ENCODE peak calls at places on chromosomes 13 and 19, in seven cellular contexts. One of them, this sample, is unnamed.
A peak's percentile ranks its signal among the peaks of the same experiment; 100 is the strongest.

GRCh38 chr13:114174529-114174941 is 4.5 kb upstream of the CFAP97D2 start:
- DNase-seq in memory B cell: no peak
- DNase-seq in uterus: no peak
- DNase-seq in anterior cingulate cortex: no peak
- DNase-seq in activated CD4-positive, alpha-beta T cell treated with anti-CD3 and anti-CD28 coated beads, Interleukin-2, amount 50 U/mL, for 1 hour: no peak
- DNase-seq in lung: no peak
- DNase-seq in small intestine: no peak
- DNase-seq in this sample: no peak

GRCh38 chr19:39498262-39499081 is at the start of gene DLL3:
- DNase-seq in memory B cell: peak; percentile 49
- DNase-seq in uterus: no peak
- DNase-seq in anterior cingulate cortex: no peak
- DNase-seq in activated CD4-positive, alpha-beta T cell treated with anti-CD3 and anti-CD28 coated beads, Interleukin-2, amount 50 U/mL, for 1 hour: no peak
- DNase-seq in lung: no peak
- DNase-seq in small intestine: peak; percentile 18
- DNase-seq in this sample: no peak

GRCh38 chr19:7471696-7472620 is 16.9 kb downstream of the PEX11G start:
- DNase-seq in memory B cell: no peak
- DNase-seq in uterus: no peak
- DNase-seq in anterior cingulate cortex: no peak
- DNase-seq in activated CD4-positive, alpha-beta T cell treated with anti-CD3 and anti-CD28 coated beads, Interleukin-2, amount 50 U/mL, for 1 hour: no peak
- DNase-seq in lung: no peak
- DNase-seq in small intestine: no peak
- DNase-seq in this sample: no peak

GRCh38 chr13:97460004-97460756 is 26.2 kb downstream of the RAP2A start:
- DNase-seq in memory B cell: no peak
- DNase-seq in uterus: no peak
- DNase-seq in anterior cingulate cortex: no peak
- DNase-seq in activated CD4-positive, alpha-beta T cell treated with anti-CD3 and anti-CD28 coated beads, Interleukin-2, amount 50 U/mL, for 1 hour: no peak
- DNase-seq in lung: no peak
- DNase-seq in small intestine: no peak
- DNase-seq in this sample: no peak

GRCh38 chr19:13881692-13882418 is 4.9 kb downstream of the NANOS3 start:
- DNase-seq in memory B cell: no peak
- DNase-seq in uterus: no peak
- DNase-seq in anterior cingulate cortex: no peak
- DNase-seq in activated CD4-positive, alpha-beta T cell treated with anti-CD3 and anti-CD28 coated beads, Interleukin-2, amount 50 U/mL, for 1 hour: no peak
- DNase-seq in lung: no peak
- DNase-seq in small intestine: peak; percentile 49
- DNase-seq in this sample: no peak

GRCh38 chr19:51144482-51145045 is 2.5 kb downstream of the SIGLEC7 start:
- DNase-seq in memory B cell: no peak
- DNase-seq in uterus: no peak
- DNase-seq in anterior cingulate cortex: no peak
- DNase-seq in activated CD4-positive, alpha-beta T cell treated with anti-CD3 and anti-CD28 coated beads, Interleukin-2, amount 50 U/mL, for 1 hour: no peak
- DNase-seq in lung: no peak
- DNase-seq in small intestine: no peak
- DNase-seq in this sample: peak; percentile 72

GRCh38 chr19:54201980-54202379 is 1.3 kb downstream of the RPS9 start:
- DNase-seq in memory B cell: no peak
- DNase-seq in uterus: no peak
- DNase-seq in anterior cingulate cortex: no peak
- DNase-seq in activated CD4-positive, alpha-beta T cell treated with anti-CD3 and anti-CD28 coated beads, Interleukin-2, amount 50 U/mL, for 1 hour: no peak
- DNase-seq in lung: no peak
- DNase-seq in small intestine: no peak
- DNase-seq in this sample: no peak

GRCh38 chr13:37648604-37649003 is 50.0 kb upstream of the POSTN start:
- DNase-seq in memory B cell: no peak
- DNase-seq in uterus: no peak
- DNase-seq in anterior cingulate cortex: no peak
- DNase-seq in activated CD4-positive, alpha-beta T cell treated with anti-CD3 and anti-CD28 coated beads, Interleukin-2, amount 50 U/mL, for 1 hour: no peak
- DNase-seq in lung: no peak
- DNase-seq in small intestine: no peak
- DNase-seq in this sample: no peak

GRCh38 chr13:79108914-79109643 is 297.0 kb downstream of the RBM26 start:
- DNase-seq in memory B cell: no peak
- DNase-seq in uterus: no peak
- DNase-seq in anterior cingulate cortex: no peak
- DNase-seq in activated CD4-positive, alpha-beta T cell treated with anti-CD3 and anti-CD28 coated beads, Interleukin-2, amount 50 U/mL, for 1 hour: no peak
- DNase-seq in lung: no peak
- DNase-seq in small intestine: no peak
- DNase-seq in this sample: no peak

GRCh38 chr13:28329395-28330158 is 165.4 kb downstream of the FLT1 start:
- DNase-seq in memory B cell: no peak
- DNase-seq in uterus: peak; percentile 22
- DNase-seq in anterior cingulate cortex: no peak
- DNase-seq in activated CD4-positive, alpha-beta T cell treated with anti-CD3 and anti-CD28 coated beads, Interleukin-2, amount 50 U/mL, for 1 hour: no peak
- DNase-seq in lung: peak; percentile 48
- DNase-seq in small intestine: no peak
- DNase-seq in this sample: no peak

GRCh38 chr19:55248704-55249103 is 10.1 kb downstream of the PPP6R1 start:
- DNase-seq in memory B cell: no peak
- DNase-seq in uterus: no peak
- DNase-seq in anterior cingulate cortex: no peak
- DNase-seq in activated CD4-positive, alpha-beta T cell treated with anti-CD3 and anti-CD28 coated beads, Interleukin-2, amount 50 U/mL, for 1 hour: no peak
- DNase-seq in lung: no peak
- DNase-seq in small intestine: no peak
- DNase-seq in this sample: no peak

GRCh38 chr13:26308250-26308649 is 54.3 kb downstream of the CDK8 start:
- DNase-seq in memory B cell: no peak
- DNase-seq in uterus: no peak
- DNase-seq in anterior cingulate cortex: no peak
- DNase-seq in activated CD4-positive, alpha-beta T cell treated with anti-CD3 and anti-CD28 coated beads, Interleukin-2, amount 50 U/mL, for 1 hour: no peak
- DNase-seq in lung: no peak
- DNase-seq in small intestine: no peak
- DNase-seq in this sample: no peak

GRCh38 chr19:4186087-4186993 is 3.9 kb downstream of the ANKRD24 start:
- DNase-seq in memory B cell: peak; percentile 66
- DNase-seq in uterus: peak; percentile 39
- DNase-seq in anterior cingulate cortex: peak; percentile 29
- DNase-seq in activated CD4-positive, alpha-beta T cell treated with anti-CD3 and anti-CD28 coated beads, Interleukin-2, amount 50 U/mL, for 1 hour: peak; percentile 76
- DNase-seq in lung: peak; percentile 80
- DNase-seq in small intestine: peak; percentile 85
- DNase-seq in this sample: peak; percentile 92

GRCh38 chr19:1843116-1843515 is 5.2 kb downstream of the REXO1 start:
- DNase-seq in memory B cell: no peak
- DNase-seq in uterus: no peak
- DNase-seq in anterior cingulate cortex: no peak
- DNase-seq in activated CD4-positive, alpha-beta T cell treated with anti-CD3 and anti-CD28 coated beads, Interleukin-2, amount 50 U/mL, for 1 hour: no peak
- DNase-seq in lung: no peak
- DNase-seq in small intestine: no peak
- DNase-seq in this sample: no peak

GRCh38 chr13:40207110-40207478 is 459.3 kb downstream of the FOXO1 start:
- DNase-seq in memory B cell: peak; percentile 31
- DNase-seq in uterus: no peak
- DNase-seq in anterior cingulate cortex: no peak
- DNase-seq in activated CD4-positive, alpha-beta T cell treated with anti-CD3 and anti-CD28 coated beads, Interleukin-2, amount 50 U/mL, for 1 hour: no peak
- DNase-seq in lung: no peak
- DNase-seq in small intestine: no peak
- DNase-seq in this sample: no peak

GRCh38 chr19:50199254-50199545 is 4.2 kb upstream of the MYH14 start:
- DNase-seq in memory B cell: no peak
- DNase-seq in uterus: no peak
- DNase-seq in anterior cingulate cortex: no peak
- DNase-seq in activated CD4-positive, alpha-beta T cell treated with anti-CD3 and anti-CD28 coated beads, Interleukin-2, amount 50 U/mL, for 1 hour: no peak
- DNase-seq in lung: no peak
- DNase-seq in small intestine: no peak
- DNase-seq in this sample: no peak

GRCh38 chr19:56477429-56478338 is 539 bp upstream of the ZNF667 start:
- DNase-seq in memory B cell: peak; percentile 47
- DNase-seq in uterus: peak; percentile 91
- DNase-seq in anterior cingulate cortex: peak; percentile 95
- DNase-seq in activated CD4-positive, alpha-beta T cell treated with anti-CD3 and anti-CD28 coated beads, Interleukin-2, amount 50 U/mL, for 1 hour: peak; percentile 29
- DNase-seq in lung: peak; percentile 81
- DNase-seq in small intestine: peak; percentile 5
- DNase-seq in this sample: no peak

GRCh38 chr13:101875717-101876393 is 423.4 kb downstream of the ITGBL1 start:
- DNase-seq in memory B cell: no peak
- DNase-seq in uterus: no peak
- DNase-seq in anterior cingulate cortex: no peak
- DNase-seq in activated CD4-positive, alpha-beta T cell treated with anti-CD3 and anti-CD28 coated beads, Interleukin-2, amount 50 U/mL, for 1 hour: no peak
- DNase-seq in lung: no peak
- DNase-seq in small intestine: peak; percentile 0
- DNase-seq in this sample: no peak

GRCh38 chr19:45402469-45403070 is 2.3 kb downstream of the PPP1R13L start:
- DNase-seq in memory B cell: no peak
- DNase-seq in uterus: no peak
- DNase-seq in anterior cingulate cortex: no peak
- DNase-seq in activated CD4-positive, alpha-beta T cell treated with anti-CD3 and anti-CD28 coated beads, Interleukin-2, amount 50 U/mL, for 1 hour: no peak
- DNase-seq in lung: peak; percentile 48
- DNase-seq in small intestine: peak; percentile 75
- DNase-seq in this sample: no peak

GRCh38 chr19:7639863-7640348 is 3.0 kb downstream of the STXBP2 start:
- DNase-seq in memory B cell: no peak
- DNase-seq in uterus: no peak
- DNase-seq in anterior cingulate cortex: no peak
- DNase-seq in activated CD4-positive, alpha-beta T cell treated with anti-CD3 and anti-CD28 coated beads, Interleukin-2, amount 50 U/mL, for 1 hour: no peak
- DNase-seq in lung: no peak
- DNase-seq in small intestine: no peak
- DNase-seq in this sample: no peak

GRCh38 chr19:31356587-31357314 is 7.5 kb upstream of the TSHZ3 start:
- DNase-seq in memory B cell: no peak
- DNase-seq in uterus: no peak
- DNase-seq in anterior cingulate cortex: no peak
- DNase-seq in activated CD4-positive, alpha-beta T cell treated with anti-CD3 and anti-CD28 coated beads, Interleukin-2, amount 50 U/mL, for 1 hour: peak; percentile 52
- DNase-seq in lung: no peak
- DNase-seq in small intestine: peak; percentile 29
- DNase-seq in this sample: no peak

GRCh38 chr19:8342684-8343482 is at the start of gene KANK3:
- DNase-seq in memory B cell: peak; percentile 68
- DNase-seq in uterus: peak; percentile 84
- DNase-seq in anterior cingulate cortex: peak; percentile 83
- DNase-seq in activated CD4-positive, alpha-beta T cell treated with anti-CD3 and anti-CD28 coated beads, Interleukin-2, amount 50 U/mL, for 1 hour: peak; percentile 92
- DNase-seq in lung: peak; percentile 98
- DNase-seq in small intestine: peak; percentile 96
- DNase-seq in this sample: peak; percentile 92

GRCh38 chr13:57634829-57635165 is 3.3 kb downstream of the PCDH17 start:
- DNase-seq in memory B cell: no peak
- DNase-seq in uterus: no peak
- DNase-seq in anterior cingulate cortex: peak; percentile 61
- DNase-seq in activated CD4-positive, alpha-beta T cell treated with anti-CD3 and anti-CD28 coated beads, Interleukin-2, amount 50 U/mL, for 1 hour: no peak
- DNase-seq in lung: no peak
- DNase-seq in small intestine: no peak
- DNase-seq in this sample: no peak

GRCh38 chr19:45547965-45548609 is 36.5 kb downstream of the OPA3 start:
- DNase-seq in memory B cell: no peak
- DNase-seq in uterus: no peak
- DNase-seq in anterior cingulate cortex: no peak
- DNase-seq in activated CD4-positive, alpha-beta T cell treated with anti-CD3 and anti-CD28 coated beads, Interleukin-2, amount 50 U/mL, for 1 hour: no peak
- DNase-seq in lung: no peak
- DNase-seq in small intestine: peak; percentile 46
- DNase-seq in this sample: no peak

GRCh38 chr13:113041293-113041690 is 64.3 kb upstream of the F7 start:
- DNase-seq in memory B cell: no peak
- DNase-seq in uterus: no peak
- DNase-seq in anterior cingulate cortex: peak; percentile 71
- DNase-seq in activated CD4-positive, alpha-beta T cell treated with anti-CD3 and anti-CD28 coated beads, Interleukin-2, amount 50 U/mL, for 1 hour: no peak
- DNase-seq in lung: no peak
- DNase-seq in small intestine: no peak
- DNase-seq in this sample: no peak

GRCh38 chr19:7658219-7658686 is 10.6 kb upstream of the RETN start:
- DNase-seq in memory B cell: no peak
- DNase-seq in uterus: no peak
- DNase-seq in anterior cingulate cortex: no peak
- DNase-seq in activated CD4-positive, alpha-beta T cell treated with anti-CD3 and anti-CD28 coated beads, Interleukin-2, amount 50 U/mL, for 1 hour: peak; percentile 23
- DNase-seq in lung: no peak
- DNase-seq in small intestine: no peak
- DNase-seq in this sample: no peak